ENCODE peak calls at places on chromosomes 7 and 10, in six cellular contexts. S is brain microvascular endothelial cell; J is AG04450; T is ascending aorta; W is stimulated activated CD8-positive, alpha-beta memory T cell treated with anti-CD3 and anti-CD28 coated beads, Interleukin-4, amount 100 ng/mL, for 4 hours; O is osteoblast. X is an unnamed sample.

GRCh38 chr10:35637456-35637855 is 4.6 kb downstream of the FZD8 start:
- DNase-seq in S (no peak), J (no peak), T (no peak), W (no peak), O (no peak), X (no peak)

GRCh38 chr10:92972066-92972870 is 88.3 kb upstream of the CYP26C1 start:
- DNase-seq in S (peak), J (no peak), T (no peak), W (no peak), O (peak), X (no peak)

GRCh38 chr10:28996947-28997551 is 291.8 kb upstream of the LYZL1 start:
- DNase-seq in S (no peak), J (no peak), T (no peak), W (no peak), O (no peak), X (no peak)

GRCh38 chr10:119370972-119371703 is 163.8 kb downstream of the GRK5 start:
- DNase-seq in S (peak), J (peak), T (peak), W (no peak), O (peak), X (no peak)

GRCh38 chr7:84337386-84337785 is 142.8 kb upstream of the SEMA3A start:
- DNase-seq in S (peak), J (peak), T (no peak), W (no peak), O (peak), X (no peak)

GRCh38 chr7:102004229-102004628 is 186.8 kb downstream of the CUX1 start:
- DNase-seq in S (peak), J (no peak), T (no peak), W (no peak), O (peak), X (no peak)

GRCh38 chr7:100567751-100568175 is 5.9 kb downstream of the SAP25 start:
- DNase-seq in S (no peak), J (no peak), T (no peak), W (no peak), O (peak), X (no peak)

GRCh38 chr10:127563718-127564553 is 14.8 kb downstream of the NPS start:
- DNase-seq in S (no peak), J (no peak), T (no peak), W (no peak), O (no peak), X (no peak)

GRCh38 chr7:155428171-155428834 is 29.6 kb upstream of the EN2 start:
- DNase-seq in S (no peak), J (no peak), T (no peak), W (no peak), O (peak), X (no peak)

GRCh38 chr7:42138691-42139090 is 98.3 kb downstream of the GLI3 start:
- DNase-seq in S (no peak), J (no peak), T (no peak), W (no peak), O (no peak), X (no peak)

GRCh38 chr10:85080934-85081333 is 752.5 kb downstream of the CCSER2 start:
- DNase-seq in S (no peak), J (no peak), T (no peak), W (no peak), O (no peak), X (no peak)

GRCh38 chr7:155803418-155804376 is 8.6 kb downstream of the SHH start:
- DNase-seq in S (no peak), J (no peak), T (no peak), W (no peak), O (peak), X (no peak)

GRCh38 chr7:19442016-19442785 is 266.6 kb downstream of the POLR1F start:
- DNase-seq in S (peak), J (peak), T (no peak), W (no peak), O (peak), X (no peak)

GRCh38 chr7:150996289-150997074 is 5.7 kb downstream of the NOS3 start:
- DNase-seq in S (no peak), J (no peak), T (no peak), W (no peak), O (peak), X (no peak)

GRCh38 chr7:142535123-142535779 is 214.0 kb upstream of the PRSS1 start:
- DNase-seq in S (peak), J (peak), T (no peak), W (peak), O (peak), X (no peak)

GRCh38 chr10:131251146-131251541 is 60.4 kb downstream of the TCERG1L start:
- DNase-seq in S (no peak), J (no peak), T (no peak), W (no peak), O (peak), X (no peak)

GRCh38 chr10:82211331-82211730 is 336.3 kb downstream of the NRG3 start:
- DNase-seq in S (no peak), J (no peak), T (no peak), W (no peak), O (no peak), X (no peak)